ENCODE peak calls at places on chromosomes 4 and X, in five cellular contexts. W is OCI-LY7, J is psoas muscle, G is A549, I is GM12865. P is an unnamed sample.

GRCh38 chr4:169089004-169089403 is 78.9 kb upstream of the CBR4 start:
- DNase-seq in W (no peak), J (no peak), G (no peak), I (no peak), P (no peak)

GRCh38 chr4:189656551-189657165 is 284.0 kb upstream of the FRG1 start:
- DNase-seq in W (no peak), J (no peak), G (no peak), I (no peak), P (no peak)

GRCh38 chrX:136780738-136781137 is at the start of gene ARHGEF6:
- DNase-seq in W (peak), J (no peak), G (no peak), I (peak), P (no peak)

GRCh38 chrX:110310896-110311295 is 7.0 kb downstream of the AMMECR1 start:
- DNase-seq in W (no peak), J (no peak), G (no peak), I (peak), P (no peak)

GRCh38 chrX:9829308-9830267 is 43.4 kb downstream of the SHROOM2 start:
- DNase-seq in W (no peak), J (no peak), G (peak), I (peak), P (no peak)

GRCh38 chrX:47748576-47748975 is 88.1 kb upstream of the ZNF81 start:
- DNase-seq in W (no peak), J (no peak), G (no peak), I (no peak), P (no peak)

GRCh38 chr4:158754385-158755180 is 14.2 kb upstream of the FNIP2 start:
- DNase-seq in W (no peak), J (no peak), G (no peak), I (no peak), P (no peak)

GRCh38 chr4:142961866-142962265 is 115.8 kb upstream of the INPP4B start:
- DNase-seq in W (peak), J (no peak), G (no peak), I (no peak), P (no peak)

GRCh38 chr4:38145033-38145673 is 185.0 kb downstream of the PTTG2 start:
- DNase-seq in W (no peak), J (no peak), G (no peak), I (no peak), P (no peak)

GRCh38 chr4:140330311-140330900 is 43.0 kb upstream of the SCOC start:
- DNase-seq in W (peak), J (no peak), G (peak), I (peak), P (no peak)

GRCh38 chr4:71586087-71586763 is 197.7 kb downstream of the GC start:
- DNase-seq in W (no peak), J (no peak), G (no peak), I (no peak), P (no peak)

GRCh38 chrX:78455901-78456300 is 128.5 kb upstream of the CYSLTR1 start:
- DNase-seq in W (no peak), J (no peak), G (no peak), I (no peak), P (no peak)

GRCh38 chr4:112509243-112510190 is 6.5 kb downstream of the NEUROG2 start:
- DNase-seq in W (no peak), J (no peak), G (no peak), I (no peak), P (peak)

GRCh38 chr4:182918791-182919302 is 1.7 kb upstream of the DCTD start:
- DNase-seq in W (peak), J (no peak), G (no peak), I (peak), P (no peak)

GRCh38 chrX:68693481-68694410 is 46.3 kb downstream of the STARD8 start:
- DNase-seq in W (no peak), J (peak), G (no peak), I (peak), P (peak)

GRCh38 chr4:122845066-122845465 is 18.4 kb downstream of the FGF2 start:
- DNase-seq in W (no peak), J (no peak), G (no peak), I (no peak), P (no peak)

GRCh38 chrX:118251251-118251650 is 94.7 kb upstream of the WDR44 start:
- DNase-seq in W (no peak), J (no peak), G (no peak), I (no peak), P (no peak)

GRCh38 chrX:11531226-11531625 is 134.5 kb downstream of the ARHGAP6 start:
- DNase-seq in W (peak), J (no peak), G (no peak), I (no peak), P (no peak)

GRCh38 chrX:70322784-70323183 is 32.9 kb downstream of the KIF4A start:
- DNase-seq in W (no peak), J (no peak), G (no peak), I (no peak), P (no peak)

GRCh38 chrX:119692241-119693031 is 532 bp downstream of the SEPTIN6 start:
- DNase-seq in W (peak), J (peak), G (peak), I (peak), P (peak)

GRCh38 chr4:39331191-39331590 is 35.0 kb downstream of the RFC1 start:
- DNase-seq in W (no peak), J (no peak), G (no peak), I (no peak), P (no peak)

GRCh38 chrX:137848291-137848905 is 282.5 kb downstream of the ZIC3 start:
- DNase-seq in W (no peak), J (no peak), G (no peak), I (no peak), P (no peak)

GRCh38 chrX:43450355-43450754 is 205.7 kb upstream of the MAOA start:
- DNase-seq in W (no peak), J (no peak), G (no peak), I (no peak), P (no peak)

GRCh38 chr4:38025665-38026064 is 65.5 kb downstream of the PTTG2 start:
- DNase-seq in W (no peak), J (no peak), G (no peak), I (no peak), P (no peak)

GRCh38 chr4:25011135-25011866 is 19.4 kb downstream of the LGI2 start:
- DNase-seq in W (no peak), J (no peak), G (no peak), I (no peak), P (no peak)

GRCh38 chr4:3074846-3075651 is 568 bp downstream of the HTT start:
- DNase-seq in W (peak), J (peak), G (peak), I (peak), P (peak)